ENCODE peak calls at places on chromosome 18, in four cellular contexts. Y is brain microvascular endothelial cell, Z is sigmoid colon, P is GM12865. H is an unnamed sample.

GRCh38 chr18:44130365-44130942 is 550.2 kb upstream of the SETBP1 start:
- DNase-seq in Y (peak), Z (no peak), P (peak), H (peak)

GRCh38 chr18:78891185-78891762 is 88.3 kb upstream of the SALL3 start:
- DNase-seq in Y (no peak), Z (no peak), P (no peak), H (no peak)

GRCh38 chr18:12041561-12041960 is 52.1 kb upstream of the ANKRD62 start:
- DNase-seq in Y (peak), Z (no peak), P (peak), H (no peak)

GRCh38 chr18:72161686-72162085 is 382.5 kb downstream of the CBLN2 start:
- DNase-seq in Y (no peak), Z (no peak), P (no peak), H (no peak)

GRCh38 chr18:50606609-50607008 is 46.7 kb downstream of the MAPK4 start:
- DNase-seq in Y (no peak), Z (no peak), P (no peak), H (no peak)

GRCh38 chr18:384897-385296 is 115.6 kb downstream of the COLEC12 start:
- DNase-seq in Y (no peak), Z (no peak), P (no peak), H (no peak)

GRCh38 chr18:9694952-9695495 is 13.1 kb upstream of the RAB31 start:
- DNase-seq in Y (no peak), Z (peak), P (no peak), H (no peak)

GRCh38 chr18:70072678-70073077 is 125.0 kb upstream of the CD226 start:
- DNase-seq in Y (peak), Z (no peak), P (peak), H (no peak)

GRCh38 chr18:62523631-62524442 is 1.0 kb downstream of the ZCCHC2 start:
- DNase-seq in Y (peak), Z (peak), P (peak), H (peak)

GRCh38 chr18:24875761-24876160 is 415.3 kb downstream of the HRH4 start:
- DNase-seq in Y (no peak), Z (no peak), P (no peak), H (no peak)

GRCh38 chr18:61817086-61817485 is 75.7 kb downstream of the RNF152 start:
- DNase-seq in Y (peak), Z (no peak), P (no peak), H (no peak)

GRCh38 chr18:22601481-22601880 is 183.8 kb upstream of the CTAGE1 start:
- DNase-seq in Y (no peak), Z (no peak), P (no peak), H (no peak)

GRCh38 chr18:79396431-79397287 is 929 bp downstream of the NFATC1 start:
- DNase-seq in Y (no peak), Z (peak), P (peak), H (peak)

GRCh38 chr18:34929336-34929780 is 111.9 kb upstream of the MAPRE2 start:
- DNase-seq in Y (peak), Z (no peak), P (no peak), H (no peak)

GRCh38 chr18:27185025-27185763 is at the start of gene CHST9:
- DNase-seq in Y (no peak), Z (no peak), P (no peak), H (peak)

GRCh38 chr18:3717626-3718025 is 267.7 kb downstream of the TGIF1 start:
- DNase-seq in Y (no peak), Z (no peak), P (no peak), H (no peak)

GRCh38 chr18:26700728-26701127 is 152.4 kb upstream of the KCTD1 start:
- DNase-seq in Y (no peak), Z (no peak), P (no peak), H (no peak)

GRCh38 chr18:24346254-24346653 is 51.4 kb downstream of the OSBPL1A start:
- DNase-seq in Y (no peak), Z (no peak), P (no peak), H (no peak)

GRCh38 chr18:31610841-31611240 is 19.2 kb downstream of the TTR start:
- DNase-seq in Y (no peak), Z (no peak), P (peak), H (no peak)

GRCh38 chr18:5103286-5103685 is 93.8 kb downstream of the AKAIN1 start:
- DNase-seq in Y (no peak), Z (no peak), P (no peak), H (no peak)

GRCh38 chr18:58176915-58177717 is 133.1 kb downstream of the NEDD4L start:
- DNase-seq in Y (peak), Z (no peak), P (no peak), H (no peak)

GRCh38 chr18:44548291-44549221 is 132.1 kb upstream of the SETBP1 start:
- DNase-seq in Y (peak), Z (no peak), P (no peak), H (no peak)

GRCh38 chr18:34754300-34754699 is 44.2 kb downstream of the DTNA start:
- DNase-seq in Y (no peak), Z (no peak), P (no peak), H (no peak)

DNA sequence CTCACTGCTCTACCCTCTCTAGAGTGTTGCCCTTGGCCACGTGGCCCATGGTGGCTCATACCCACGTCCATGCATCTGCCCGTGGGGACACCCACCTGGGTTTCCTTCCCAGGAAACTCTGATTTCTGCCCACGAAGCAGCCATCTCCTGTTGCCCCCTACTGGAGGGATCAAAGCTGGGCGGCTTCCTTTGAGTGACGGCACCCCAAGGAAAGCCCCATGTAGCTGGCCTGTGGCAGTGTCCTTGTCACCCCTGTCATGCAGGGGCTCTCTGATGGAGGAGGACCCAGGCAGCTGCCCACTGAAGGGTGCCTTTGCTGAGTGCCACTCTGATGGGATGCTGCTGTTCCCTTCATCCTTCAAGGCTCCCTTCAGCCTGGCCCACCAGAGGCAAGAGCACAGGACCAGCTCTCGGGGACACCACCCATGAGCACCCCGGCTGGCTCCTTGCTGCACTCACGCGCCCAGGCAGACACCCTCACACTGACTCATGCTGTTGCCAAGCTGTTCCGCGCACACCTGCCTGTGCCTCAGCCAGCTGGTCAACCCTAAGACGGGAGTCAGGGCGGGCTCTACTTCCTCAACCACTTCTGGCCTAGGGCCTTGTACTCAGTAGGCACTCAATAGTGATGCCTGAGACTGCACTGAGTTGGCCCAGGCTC is 101.1 kb downstream of the CTIF start:
- DNase-seq in Y (no peak), Z (no peak), P (peak), H (peak)
- TF ChIP-seq CTCF in Y (peak), Z (no peak), P (peak), H (peak)

DNA sequence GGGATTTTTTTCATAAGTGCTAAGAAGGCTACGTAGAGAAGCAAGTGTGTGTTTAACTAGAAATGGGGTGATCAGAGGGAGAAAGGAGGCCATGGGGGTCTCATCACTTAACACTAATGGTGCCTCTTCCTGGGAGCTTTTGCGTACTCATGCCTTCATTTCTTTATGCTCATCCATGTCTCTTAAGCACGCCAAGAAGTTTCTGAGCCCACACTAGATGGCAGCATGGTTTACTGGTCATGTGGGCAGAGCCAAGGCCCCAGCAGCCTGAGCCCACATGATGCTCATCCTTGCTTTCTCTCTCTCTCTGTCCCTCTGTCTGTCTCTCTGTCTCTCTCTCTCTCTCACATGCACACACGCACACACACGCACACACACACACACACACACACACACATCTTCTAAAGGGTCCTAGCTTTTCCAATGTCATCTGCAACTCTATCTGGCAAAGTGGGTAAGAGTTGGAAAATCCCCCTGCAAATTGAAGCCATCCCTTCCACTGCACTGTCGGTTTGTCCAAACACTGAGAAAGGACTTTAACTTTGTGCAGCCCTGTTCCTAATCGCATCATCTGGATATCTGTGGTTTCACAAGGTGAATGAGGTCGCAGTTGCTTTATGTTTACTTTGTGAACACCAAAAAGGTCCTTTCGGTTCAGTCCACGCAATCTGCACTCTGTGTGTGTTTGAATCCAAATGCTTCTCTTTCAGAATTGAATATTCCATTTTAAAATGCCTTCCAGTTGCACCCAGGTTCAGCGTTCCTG is 137.2 kb upstream of the CCDC68 start:
- DNase-seq in Y (peak), Z (no peak), P (peak), H (peak)
- TF ChIP-seq CTCF in Y (peak), Z (no peak), P (peak), H (peak)

GRCh38 chr18:33210575-33211189 is 229.8 kb downstream of the CCDC178 start:
- DNase-seq in Y (peak), Z (no peak), P (peak), H (no peak)
- TF ChIP-seq CTCF in Y (peak), Z (no peak), P (peak), H (peak)

DNA sequence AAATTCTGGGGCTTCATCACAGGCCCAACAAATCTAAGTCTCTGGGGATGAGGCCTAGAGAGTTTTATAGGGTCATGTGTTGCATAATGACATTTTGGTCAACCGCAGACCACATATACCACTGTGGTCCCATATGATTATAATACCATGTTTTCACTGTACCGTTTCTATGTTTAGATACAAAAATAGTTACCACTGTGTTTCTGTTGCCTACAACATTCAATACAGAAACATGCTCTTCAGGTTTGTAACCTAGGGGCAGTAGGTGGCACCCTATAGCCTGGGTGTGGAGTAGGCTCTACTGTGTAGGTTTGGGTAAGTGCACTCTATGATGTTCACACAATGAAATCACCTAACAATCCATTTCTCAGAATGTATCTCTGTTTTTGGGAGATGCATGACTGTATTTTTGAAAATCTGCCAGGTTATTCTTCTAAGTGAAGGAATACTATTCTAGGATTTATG is 485.2 kb downstream of the PTPRM start:
- DNase-seq in Y (peak), Z (no peak), P (peak), H (no peak)
- TF ChIP-seq CTCF in Y (no peak), Z (no peak), P (no peak), H (peak)

GRCh38 chr18:73891572-73892421 is 255.8 kb downstream of the FBXO15 start:
- DNase-seq in Y (no peak), Z (no peak), P (no peak), H (no peak)
- TF ChIP-seq CTCF in Y (peak), Z (no peak), P (no peak), H (no peak)

GRCh38 chr18:74718312-74718711 is 120.6 kb downstream of the ZNF407 start:
- DNase-seq in Y (no peak), Z (no peak), P (no peak), H (no peak)

GRCh38 chr18:74725690-74726089 is 128.0 kb downstream of the ZNF407 start:
- DNase-seq in Y (no peak), Z (no peak), P (no peak), H (no peak)

GRCh38 chr18:74728586-74728985 is 130.9 kb downstream of the ZNF407 start:
- DNase-seq in Y (no peak), Z (no peak), P (no peak), H (no peak)

GRCh38 chr18:74722237-74722636 is 124.6 kb downstream of the ZNF407 start:
- DNase-seq in Y (peak), Z (no peak), P (no peak), H (no peak)

GRCh38 chr18:74724186-74724585 is 126.5 kb downstream of the ZNF407 start:
- DNase-seq in Y (peak), Z (no peak), P (no peak), H (no peak)
- TF ChIP-seq CTCF in Y (no peak), Z (no peak), P (no peak), H (no peak)

H was measured in GM13977.